ENCODE peak calls at places on chromosomes 4 and X, in seven cellular contexts. N is astrocyte, W is A673, M is ovary, J is mucosa of descending colon, Y is GM23338, T is glutamatergic neuron. K is an unnamed sample.
A peak's percentile ranks its signal among the peaks of the same experiment; 100 is the strongest.

GRCh38 chrX:13598877-13599276 is 29.5 kb downstream of the EGFL6 start:
- DNase-seq in N (no peak), W (peak; percentile 14), M (no peak), J (no peak), Y (peak; percentile 28), T (no peak), K (no peak)

GRCh38 chrX:71236858-71237257 is 13.8 kb downstream of the GJB1 start:
- DNase-seq in N (no peak), W (no peak), M (no peak), J (no peak), Y (no peak), T (no peak), K (no peak)

GRCh38 chr4:101019313-101019712 is 328.0 kb downstream of the PPP3CA start:
- DNase-seq in N (no peak), W (no peak), M (no peak), J (no peak), Y (no peak), T (no peak), K (no peak)

GRCh38 chr4:137739391-137739790 is 207.1 kb upstream of the PCDH18 start:
- DNase-seq in N (no peak), W (no peak), M (no peak), J (no peak), Y (peak; percentile 25), T (no peak), K (no peak)

GRCh38 chrX:41009816-41010187 is 75.4 kb upstream of the USP9X start:
- DNase-seq in N (no peak), W (no peak), M (no peak), J (no peak), Y (no peak), T (no peak), K (no peak)

GRCh38 chr4:7779194-7779768 is 160.4 kb downstream of the AFAP1 start:
- DNase-seq in N (peak; percentile 53), W (peak; percentile 74), M (peak; percentile 10), J (no peak), Y (no peak), T (no peak), K (no peak)

GRCh38 chrX:102712967-102713677 is 874 bp downstream of the GPRASP2 start:
- DNase-seq in N (peak; percentile 36), W (peak; percentile 59), M (peak; percentile 76), J (peak; percentile 62), Y (peak; percentile 64), T (peak; percentile 39), K (no peak)

GRCh38 chrX:119521246-119521645 is 44.0 kb downstream of the STEEP1 start:
- DNase-seq in N (no peak), W (no peak), M (no peak), J (no peak), Y (no peak), T (no peak), K (no peak)

GRCh38 chrX:23959781-23960180 is 52.0 kb downstream of the CXorf58 start:
- DNase-seq in N (no peak), W (no peak), M (no peak), J (no peak), Y (peak; percentile 4), T (no peak), K (no peak)

GRCh38 chr4:173318648-173319211 is 15.4 kb downstream of the HMGB2 start:
- DNase-seq in N (peak; percentile 44), W (peak; percentile 71), M (no peak), J (no peak), Y (peak; percentile 35), T (no peak), K (no peak)

DNA sequence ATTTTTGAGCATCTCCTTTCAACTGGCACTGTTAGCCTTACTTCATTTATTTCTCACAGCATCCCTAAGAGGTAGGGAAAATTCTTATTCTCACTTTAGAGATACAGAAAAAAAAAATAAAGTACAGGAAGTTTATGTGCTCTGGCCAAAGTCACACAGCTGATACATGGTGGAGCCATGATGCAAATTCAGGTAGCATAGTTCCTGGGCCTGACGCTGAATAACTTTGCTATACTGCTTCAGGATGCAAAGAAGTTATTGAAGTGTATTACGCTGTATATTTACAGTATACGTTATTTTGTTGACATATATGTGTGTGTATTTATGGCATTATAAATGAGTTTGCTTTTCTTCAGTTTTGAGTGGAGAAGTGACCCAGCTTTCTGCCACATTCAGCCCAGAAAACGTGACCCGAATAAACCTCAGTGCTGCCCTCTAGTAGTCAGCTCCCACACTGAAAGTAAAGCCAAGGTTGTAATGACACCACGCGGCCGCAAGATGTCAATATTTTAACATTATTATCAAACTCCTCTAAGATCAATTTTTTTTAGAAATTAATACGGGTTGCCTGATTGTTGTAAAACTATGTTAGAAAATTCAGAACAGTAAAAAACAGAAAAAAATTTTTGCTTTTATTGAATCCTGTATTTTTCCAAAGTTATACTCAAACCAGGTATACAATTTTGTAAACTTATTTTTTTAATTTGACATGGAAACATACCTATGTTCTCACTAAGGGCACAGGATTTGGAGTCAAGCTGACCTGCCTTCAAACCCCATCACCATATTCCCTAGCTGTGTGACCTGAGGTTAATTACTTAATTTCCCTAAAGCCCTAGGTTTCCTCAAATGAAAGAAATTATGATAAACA is 3.8 kb upstream of the GUCY2F start:
- DNase-seq in N (peak; percentile 33), W (peak; percentile 80), M (peak; percentile 57), J (peak; percentile 76), Y (peak; percentile 64), T (peak; percentile 44), K (peak; percentile 74)
- TF ChIP-seq CTCF in N (peak; percentile 87), W (peak; percentile 99), M (peak; percentile 90), J (peak; percentile 70), Y (peak; percentile 85), T (peak; percentile 91), K (peak; percentile 98)

GRCh38 chr4:119284876-119285611 is 36.9 kb downstream of the FABP2 start:
- DNase-seq in N (peak; percentile 6), W (peak; percentile 4), M (no peak), J (no peak), Y (no peak), T (no peak), K (no peak)
- TF ChIP-seq CTCF in N (no peak), W (no peak), M (no peak), J (no peak), Y (no peak), T (no peak), K (no peak)

GRCh38 chr4:153576443-153576774 is 107.7 kb upstream of the TLR2 start:
- DNase-seq in N (no peak), W (no peak), M (no peak), J (no peak), Y (no peak), T (no peak), K (no peak)
- TF ChIP-seq CTCF in N (no peak), W (no peak), M (no peak), J (peak; percentile 6), Y (no peak), T (no peak), K (no peak)

DNA sequence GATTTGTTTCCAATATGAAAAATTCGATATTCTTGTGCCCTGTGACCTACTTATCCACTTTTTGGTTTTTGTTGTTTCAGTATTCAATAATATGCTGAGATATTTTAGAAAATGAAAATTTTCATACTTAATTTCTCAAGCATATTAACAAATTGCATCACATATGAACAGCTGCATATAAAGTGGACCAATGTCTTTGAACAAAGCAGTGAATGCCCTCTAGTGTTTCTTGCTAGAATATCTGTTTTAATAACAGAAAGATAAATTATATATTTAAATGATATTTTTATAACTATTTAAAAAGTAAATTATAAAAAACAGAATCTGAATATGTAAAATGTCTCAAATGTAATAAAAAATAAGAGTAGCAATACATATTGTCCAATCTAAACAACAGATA is 31.7 kb upstream of the INTU start:
- DNase-seq in N (peak; percentile 2), W (no peak), M (no peak), J (no peak), Y (no peak), T (no peak), K (no peak)
- TF ChIP-seq CTCF in N (peak; percentile 5), W (peak; percentile 47), M (no peak), J (no peak), Y (peak; percentile 11), T (no peak), K (peak; percentile 38)

GRCh38 chrX:112147206-112147605 is 64.6 kb upstream of the TRPC5 start:
- DNase-seq in N (no peak), W (peak; percentile 3), M (no peak), J (no peak), Y (peak; percentile 53), T (peak; percentile 24), K (no peak)
- TF ChIP-seq CTCF in N (peak; percentile 13), W (peak; percentile 41), M (no peak), J (no peak), Y (peak; percentile 44), T (peak; percentile 67), K (peak; percentile 78)

DNA sequence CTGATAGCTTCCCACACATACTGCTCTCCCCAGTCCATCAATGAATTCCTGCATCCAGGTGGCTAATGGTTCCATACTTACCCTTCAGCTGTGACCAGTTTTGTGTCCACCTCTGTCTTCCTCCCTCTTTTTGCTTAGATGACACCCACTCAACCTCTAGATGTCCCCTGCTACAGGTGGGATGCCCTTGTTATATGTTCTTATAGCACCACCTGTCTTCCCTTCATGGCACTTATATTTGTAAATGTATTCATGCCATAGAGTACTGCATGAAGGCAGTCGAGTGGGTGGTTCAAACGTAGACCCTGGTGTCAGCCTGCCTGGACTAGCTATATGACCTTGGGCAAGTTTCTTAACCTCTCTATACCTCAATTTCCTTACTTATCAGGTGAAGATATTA is 6.5 kb upstream of the USP46 start:
- DNase-seq in N (no peak), W (no peak), M (no peak), J (no peak), Y (peak; percentile 36), T (no peak), K (no peak)
- TF ChIP-seq CTCF in N (no peak), W (peak; percentile 27), M (no peak), J (no peak), Y (peak; percentile 53), T (no peak), K (no peak)

GRCh38 chr4:189285377-189285776 is 655.3 kb upstream of the FRG1 start:
- DNase-seq in N (no peak), W (no peak), M (no peak), J (no peak), Y (peak; percentile 51), T (no peak), K (no peak)
- TF ChIP-seq CTCF in N (no peak), W (no peak), M (no peak), J (no peak), Y (peak; percentile 45), T (no peak), K (no peak)